ENCODE peak calls at places on chromosome 21, in five cellular contexts. N is stimulated activated CD4-positive, alpha-beta T cell treated with anti-CD3 and anti-CD28 coated beads, Interleukin-4, amount 100 ng/mL, for 4 hours; H is foreskin fibroblast; T is sciatic nerve; B is cardiac muscle cell. D is an unnamed sample.

GRCh38 chr21:27035791-27036190 is 68.9 kb upstream of the ADAMTS5 start:
- DNase-seq in N (no peak), H (no peak), T (no peak), B (no peak), D (no peak)

GRCh38 chr21:17901458-17902092 is 82.4 kb upstream of the C21orf91 start:
- DNase-seq in N (no peak), H (no peak), T (no peak), B (no peak), D (no peak)

GRCh38 chr21:29640233-29640554 is 299.6 kb downstream of the GRIK1 start:
- DNase-seq in N (no peak), H (no peak), T (no peak), B (no peak), D (no peak)

GRCh38 chr21:45003331-45004058 is 63.7 kb downstream of the SLX9 start:
- DNase-seq in N (no peak), H (no peak), T (no peak), B (no peak), D (peak; percentile 57)

GRCh38 chr21:37220433-37220980 is 46.6 kb downstream of the VPS26C start:
- DNase-seq in N (peak; percentile 16), H (peak; percentile 24), T (no peak), B (peak; percentile 57), D (no peak)

GRCh38 chr21:28207776-28208175 is 784.9 kb downstream of the LTN1 start:
- DNase-seq in N (no peak), H (peak; percentile 63), T (no peak), B (peak; percentile 68), D (no peak)

GRCh38 chr21:43752758-43753438 is 23.2 kb downstream of the CSTB start:
- DNase-seq in N (no peak), H (no peak), T (no peak), B (no peak), D (no peak)

GRCh38 chr21:28663111-28663693 is 329.5 kb downstream of the LTN1 start:
- DNase-seq in N (no peak), H (no peak), T (no peak), B (no peak), D (no peak)

GRCh38 chr21:33162436-33162921 is 67.3 kb upstream of the IFNAR2 start:
- DNase-seq in N (no peak), H (no peak), T (no peak), B (no peak), D (no peak)

GRCh38 chr21:36747114-36747814 is 48.3 kb downstream of the SIM2 start:
- DNase-seq in N (no peak), H (no peak), T (no peak), B (no peak), D (no peak)

GRCh38 chr21:45977396-45977795 is 4.2 kb upstream of the COL6A1 start:
- DNase-seq in N (no peak), H (no peak), T (peak; percentile 77), B (peak; percentile 41), D (peak; percentile 73)

GRCh38 chr21:35652196-35652595 is 408.1 kb downstream of the SETD4 start:
- DNase-seq in N (no peak), H (no peak), T (no peak), B (no peak), D (no peak)

GRCh38 chr21:33480481-33481103 is 818 bp upstream of the TMEM50B start:
- DNase-seq in N (no peak), H (no peak), T (no peak), B (no peak), D (no peak)

GRCh38 chr21:25934771-25935224 is 200.0 kb downstream of the GABPA start:
- DNase-seq in N (no peak), H (peak; percentile 89), T (no peak), B (peak; percentile 92), D (peak; percentile 85)

GRCh38 chr21:31248598-31248997 is 95.5 kb downstream of the TIAM1 start:
- DNase-seq in N (no peak), H (peak; percentile 10), T (no peak), B (no peak), D (no peak)

GRCh38 chr21:37742532-37742931 is 173.7 kb downstream of the KCNJ6 start:
- DNase-seq in N (no peak), H (peak; percentile 9), T (no peak), B (no peak), D (no peak)

GRCh38 chr21:41678944-41679343 is 87.9 kb downstream of the RIPK4 start:
- DNase-seq in N (peak; percentile 5), H (peak; percentile 86), T (peak; percentile 94), B (peak; percentile 98), D (peak; percentile 96)

GRCh38 chr21:40337981-40338380 is 470.7 kb downstream of the PCP4 start:
- DNase-seq in N (no peak), H (no peak), T (no peak), B (no peak), D (no peak)

GRCh38 chr21:44286716-44287632 is 1.3 kb downstream of the AIRE start:
- DNase-seq in N (no peak), H (no peak), T (no peak), B (no peak), D (no peak)

GRCh38 chr21:42844411-42845113 is 34.8 kb downstream of the WDR4 start:
- DNase-seq in N (no peak), H (no peak), T (peak; percentile 47), B (no peak), D (peak; percentile 80)

GRCh38 chr21:29181799-29182470 is 51.5 kb downstream of the MAP3K7CL start:
- DNase-seq in N (no peak), H (peak; percentile 76), T (no peak), B (peak; percentile 89), D (no peak)

GRCh38 chr21:38531610-38532009 is 33.3 kb upstream of the ERG start:
- DNase-seq in N (no peak), H (peak; percentile 2), T (no peak), B (peak; percentile 7), D (no peak)

GRCh38 chr21:36858320-36858957 is 108.0 kb downstream of the HLCS start:
- DNase-seq in N (no peak), H (no peak), T (no peak), B (no peak), D (no peak)

GRCh38 chr21:42489991-42490390 is 6.0 kb downstream of the RSPH1 start:
- DNase-seq in N (no peak), H (no peak), T (no peak), B (no peak), D (no peak)

GRCh38 chr21:32749662-32750061 is 21.8 kb upstream of the SYNJ1 start:
- DNase-seq in N (no peak), H (no peak), T (no peak), B (no peak), D (no peak)

GRCh38 chr21:33011462-33011861 is 14.3 kb upstream of the OLIG2 start:
- DNase-seq in N (no peak), H (peak; percentile 80), T (no peak), B (peak; percentile 27), D (no peak)

GRCh38 chr21:34243562-34243961 is 120.2 kb upstream of the KCNE2 start:
- DNase-seq in N (no peak), H (peak; percentile 4), T (no peak), B (peak; percentile 45), D (no peak)

GRCh38 chr21:46062471-46063211 is 35.3 kb upstream of the COL6A2 start:
- DNase-seq in N (no peak), H (no peak), T (peak; percentile 28), B (no peak), D (no peak)

GRCh38 chr21:33229776-33230517 is at the start of gene IFNAR2:
- DNase-seq in N (peak; percentile 81), H (peak; percentile 39), T (peak; percentile 88), B (peak; percentile 70), D (no peak)

GRCh38 chr21:39527664-39528381 is 76.1 kb downstream of the SH3BGR start:
- DNase-seq in N (no peak), H (no peak), T (no peak), B (no peak), D (no peak)

GRCh38 chr21:32940079-32941014 is 85.4 kb upstream of the OLIG2 start:
- DNase-seq in N (no peak), H (peak; percentile 9), T (no peak), B (peak; percentile 69), D (no peak)

GRCh38 chr21:45080639-45081414 is 6.4 kb downstream of the ADARB1 start:
- DNase-seq in N (no peak), H (peak; percentile 51), T (no peak), B (peak; percentile 72), D (no peak)

GRCh38 chr21:29196021-29196663 is 65.7 kb downstream of the MAP3K7CL start:
- DNase-seq in N (peak; percentile 43), H (peak; percentile 94), T (no peak), B (peak; percentile 94), D (no peak)

GRCh38 chr21:39763282-39763970 is 18.4 kb downstream of the IGSF5 start:
- DNase-seq in N (no peak), H (no peak), T (peak; percentile 65), B (no peak), D (no peak)

GRCh38 chr21:37974081-37974480 is 57.8 kb upstream of the KCNJ6 start:
- DNase-seq in N (no peak), H (no peak), T (no peak), B (no peak), D (no peak)

GRCh38 chr21:44489962-44490361 is 34.7 kb downstream of the LRRC3 start:
- DNase-seq in N (no peak), H (no peak), T (no peak), B (no peak), D (no peak)

GRCh38 chr21:23936991-23937390 is 1670.3 kb downstream of the MRPL39 start:
- DNase-seq in N (no peak), H (no peak), T (no peak), B (no peak), D (no peak)

D was measured in suprapubic skin.